ENCODE peak calls at places on chromosome 21, in seven cellular contexts. Q is cardiac muscle cell, H is IMR-90, L is esophagus squamous epithelium, B is left lung, M is tibial artery, I is SK-N-SH. D is an unnamed sample.

GRCh38 chr21:9837946-9838801 is 683.2 kb upstream of the TPTE start:
- DNase-seq in Q (no peak), H (no peak), L (no peak), B (peak), M (no peak), I (peak), D (no peak)

GRCh38 chr21:28325618-28326017 is 667.1 kb downstream of the LTN1 start:
- DNase-seq in Q (no peak), H (no peak), L (no peak), B (no peak), M (no peak), I (no peak), D (peak)

GRCh38 chr21:46379105-46379504 is 55.1 kb downstream of the PCNT start:
- DNase-seq in Q (no peak), H (no peak), L (no peak), B (peak), M (no peak), I (no peak), D (no peak)

GRCh38 chr21:31110430-31110829 is 72.2 kb upstream of the KRTAP19-8 start:
- DNase-seq in Q (no peak), H (no peak), L (no peak), B (no peak), M (no peak), I (no peak), D (no peak)

GRCh38 chr21:42221581-42222345 is 2.8 kb downstream of the ABCG1 start:
- DNase-seq in Q (peak), H (peak), L (no peak), B (no peak), M (no peak), I (no peak), D (no peak)

GRCh38 chr21:46469275-46469674 is 10.6 kb downstream of the DIP2A start:
- DNase-seq in Q (no peak), H (no peak), L (no peak), B (no peak), M (no peak), I (no peak), D (no peak)

GRCh38 chr21:42107881-42108553 is 36.9 kb downstream of the UMODL1 start:
- DNase-seq in Q (peak), H (peak), L (no peak), B (peak), M (no peak), I (peak), D (peak)

GRCh38 chr21:38849776-38850175 is 44.0 kb downstream of the ETS2 start:
- DNase-seq in Q (no peak), H (no peak), L (no peak), B (no peak), M (no peak), I (no peak), D (no peak)

GRCh38 chr21:36858320-36858957 is 108.0 kb downstream of the HLCS start:
- DNase-seq in Q (no peak), H (peak), L (no peak), B (no peak), M (no peak), I (no peak), D (no peak)

GRCh38 chr21:36861595-36861883 is 104.9 kb downstream of the HLCS start:
- DNase-seq in Q (no peak), H (peak), L (no peak), B (no peak), M (no peak), I (no peak), D (no peak)

GRCh38 chr21:36860736-36861594 is 105.5 kb downstream of the HLCS start:
- DNase-seq in Q (peak), H (peak), L (no peak), B (no peak), M (no peak), I (no peak), D (no peak)

GRCh38 chr21:36861924-36862323 is 104.5 kb downstream of the HLCS start:
- DNase-seq in Q (no peak), H (peak), L (no peak), B (no peak), M (no peak), I (no peak), D (no peak)

DNA sequence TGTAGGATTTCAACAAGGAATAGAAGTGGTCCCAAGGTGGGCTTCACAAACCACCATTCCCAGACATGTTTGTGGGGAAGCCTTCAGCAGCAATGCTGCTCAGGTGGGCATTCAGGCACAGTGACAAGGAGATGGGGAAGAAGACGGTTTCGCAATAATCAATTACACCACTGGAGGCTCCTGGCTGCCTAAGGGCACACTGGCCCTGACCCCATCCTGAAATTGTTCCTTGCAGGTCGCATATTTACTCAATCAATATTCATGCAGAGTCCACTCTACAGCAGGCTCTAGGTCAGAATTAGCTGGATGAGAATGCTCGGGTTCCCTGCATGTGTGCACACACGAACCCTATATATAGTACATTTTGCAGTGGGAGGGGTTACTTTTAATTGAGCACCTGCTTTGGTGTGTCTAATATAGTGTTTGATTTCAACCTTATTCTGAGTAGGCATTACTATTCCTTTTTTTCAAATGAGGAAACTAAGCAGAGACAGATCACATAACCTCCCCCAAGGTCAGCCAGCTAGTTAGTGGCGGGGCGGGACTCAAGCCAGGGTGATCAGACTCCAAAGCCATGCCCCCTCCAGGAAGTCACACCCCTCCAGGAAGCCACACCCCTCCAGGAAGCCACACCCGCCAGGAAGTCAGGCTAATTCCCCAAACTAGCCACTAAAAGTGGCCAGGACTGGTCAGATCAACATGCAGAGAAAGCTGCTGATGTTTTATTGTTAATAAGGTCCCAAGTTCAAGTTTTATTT is 106.5 kb downstream of the HLCS start:
- DNase-seq in Q (peak), H (peak), L (no peak), B (peak), M (peak), I (peak), D (peak)
- H3K27ac ChIP-seq in Q (no peak), H (no peak), L (peak), B (no peak), M (no peak), I (no peak), D (no peak)

DNA sequence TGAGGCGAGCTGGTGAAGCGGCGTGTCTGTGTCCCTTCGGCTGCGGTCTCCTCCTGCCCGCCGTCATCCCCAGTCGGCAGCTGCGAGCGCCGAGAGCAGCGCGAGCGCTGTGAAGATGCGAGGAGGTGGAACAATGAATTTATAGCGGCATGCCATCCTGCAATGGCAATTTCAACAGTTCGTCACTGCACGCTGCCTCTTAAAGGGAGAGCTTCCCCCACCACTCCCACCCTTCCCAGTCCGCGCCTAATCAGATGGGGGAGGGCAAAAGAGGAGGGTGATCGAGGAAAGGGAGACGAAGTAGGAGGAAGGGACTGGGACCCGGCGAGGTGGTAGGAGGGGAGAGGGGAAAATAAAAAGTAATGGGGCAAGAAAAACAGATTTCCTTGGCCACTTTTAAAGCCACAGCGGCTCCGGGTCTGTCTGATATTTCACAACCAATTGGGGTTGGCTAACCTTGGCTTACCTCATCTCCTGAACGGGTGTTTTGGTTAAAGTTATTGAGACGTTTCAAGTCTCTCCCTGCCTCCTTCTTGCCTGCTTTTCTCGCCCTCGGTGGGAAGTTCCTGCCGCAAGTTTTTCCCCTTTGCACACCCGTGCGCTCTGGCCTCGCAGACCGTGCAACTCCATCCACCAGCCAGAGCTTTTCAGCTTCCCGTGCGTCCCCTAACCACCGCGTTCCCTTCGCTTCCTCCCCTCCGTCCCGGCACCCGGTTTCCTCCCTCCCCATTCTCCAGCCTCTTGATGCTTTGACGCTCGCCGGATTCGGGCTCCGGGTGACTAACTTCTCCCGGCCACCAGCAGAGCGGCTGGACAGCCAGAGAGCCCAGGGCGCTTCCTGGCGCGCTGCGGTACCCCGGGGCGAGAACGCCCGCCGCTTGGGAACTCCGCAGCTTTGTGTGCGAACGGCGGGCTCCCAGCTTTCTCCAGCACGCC is at the start of gene ADAMTS5:
- DNase-seq in Q (peak), H (peak), L (no peak), B (peak), M (peak), I (peak), D (peak)
- H3K27ac ChIP-seq in Q (no peak), H (peak), L (peak), B (peak), M (peak), I (peak), D (no peak)

DNA sequence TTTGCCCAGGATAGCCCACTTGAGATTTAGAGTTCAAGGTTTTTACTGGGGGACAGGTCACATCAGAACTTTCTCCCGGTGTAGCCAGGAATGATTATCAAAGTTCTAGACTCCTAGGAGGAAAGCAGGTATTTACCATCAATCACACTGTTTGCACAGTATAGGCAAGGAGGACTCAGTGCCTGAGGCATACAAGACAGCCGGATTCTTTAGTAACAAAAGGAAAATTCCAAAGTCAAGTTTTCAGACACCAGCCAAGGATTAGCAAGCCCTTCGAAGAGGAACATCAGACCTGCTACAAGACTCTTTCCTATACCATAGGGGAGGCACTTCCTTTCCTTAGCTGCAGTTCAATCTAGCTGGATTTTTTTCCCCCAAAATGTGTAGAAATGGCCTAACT is 197.8 kb upstream of the USP25 start:
- DNase-seq in Q (no peak), H (no peak), L (no peak), B (no peak), M (no peak), I (no peak), D (peak)
- H3K27ac ChIP-seq in Q (no peak), H (no peak), L (no peak), B (no peak), M (no peak), I (no peak), D (no peak)

GRCh38 chr21:33739701-33740100 is 97.4 kb downstream of the ITSN1 start:
- DNase-seq in Q (no peak), H (no peak), L (no peak), B (no peak), M (no peak), I (no peak), D (no peak)
- H3K27ac ChIP-seq in Q (peak), H (no peak), L (no peak), B (no peak), M (no peak), I (no peak), D (no peak)

DNA sequence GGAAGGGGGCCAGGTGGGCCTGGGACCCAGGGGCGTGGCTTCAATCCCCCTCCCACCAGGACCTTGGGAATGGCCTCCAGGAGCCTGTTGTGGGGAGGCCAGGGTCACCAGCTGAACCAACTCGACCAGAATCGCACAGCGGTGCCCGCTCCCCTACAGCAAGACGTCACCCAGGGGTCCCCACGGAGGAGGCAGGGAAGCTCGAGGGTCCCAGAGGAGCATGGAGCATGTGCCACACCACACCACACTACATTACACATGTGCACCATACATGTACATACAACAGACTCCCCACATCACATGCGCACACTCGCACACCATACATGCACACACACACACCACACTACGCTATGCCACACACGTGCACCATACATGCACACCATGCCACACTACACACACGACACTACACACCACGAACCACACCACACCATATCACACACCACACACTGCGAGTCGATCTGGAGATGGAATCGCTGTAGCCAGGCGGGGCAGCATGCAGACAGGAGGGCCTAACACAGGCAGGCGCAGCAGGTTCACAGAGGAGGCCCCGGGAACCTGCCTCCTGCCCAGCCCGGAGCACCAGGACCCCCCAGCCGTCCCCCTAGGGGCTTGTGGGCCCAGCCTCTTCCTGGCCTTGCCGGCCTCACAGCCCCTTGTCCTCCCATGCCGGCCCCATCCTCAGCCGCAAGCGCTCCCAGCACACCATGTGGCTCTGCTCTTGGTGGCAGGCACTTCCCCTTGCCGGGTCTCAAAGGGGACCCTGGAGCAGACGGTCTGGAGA is 596 bp downstream of the ITGB2 start:
- DNase-seq in Q (no peak), H (no peak), L (no peak), B (peak), M (no peak), I (no peak), D (peak)
- H3K27ac ChIP-seq in Q (no peak), H (no peak), L (no peak), B (peak), M (no peak), I (no peak), D (no peak)